ENCODE peak calls at places on chromosomes 12 and 14, in seven cellular contexts. One of them, this sample, is unnamed.

GRCh38 chr14:71855399-71856036 is 76.7 kb upstream of the RGS6 start:
- DNase-seq in heart left ventricle: peak; percentile 68
- DNase-seq in effector CD4-positive, alpha-beta T cell: peak; percentile 19
- DNase-seq in HCEC 1CT: peak; percentile 45
- DNase-seq in caudate nucleus: no peak
- DNase-seq in testis: peak; percentile 88
- DNase-seq in hypothalamus: no peak
- DNase-seq in this sample: peak; percentile 28

GRCh38 chr14:87161502-87161901 is 831.5 kb downstream of the GALC start:
- DNase-seq in heart left ventricle: no peak
- DNase-seq in HCEC 1CT: no peak
- DNase-seq in caudate nucleus: no peak
- DNase-seq in effector CD4-positive, alpha-beta T cell: no peak
- DNase-seq in hypothalamus: no peak
- DNase-seq in testis: no peak
- DNase-seq in this sample: no peak

GRCh38 chr14:31566456-31566855 is 5.3 kb downstream of the NUBPL start:
- DNase-seq in effector CD4-positive, alpha-beta T cell: no peak
- DNase-seq in heart left ventricle: no peak
- DNase-seq in HCEC 1CT: peak; percentile 9
- DNase-seq in hypothalamus: no peak
- DNase-seq in caudate nucleus: no peak
- DNase-seq in testis: no peak
- DNase-seq in this sample: no peak

GRCh38 chr12:116443706-116444589 is 115.2 kb upstream of the MAP1LC3B2 start:
- DNase-seq in testis: no peak
- DNase-seq in heart left ventricle: peak; percentile 16
- DNase-seq in caudate nucleus: no peak
- DNase-seq in hypothalamus: no peak
- DNase-seq in HCEC 1CT: no peak
- DNase-seq in effector CD4-positive, alpha-beta T cell: no peak
- DNase-seq in this sample: no peak

GRCh38 chr12:84911331-84912190 is 1.0 kb downstream of the SLC6A15 start:
- DNase-seq in hypothalamus: peak; percentile 51
- DNase-seq in HCEC 1CT: peak; percentile 87
- DNase-seq in testis: peak; percentile 88
- DNase-seq in heart left ventricle: no peak
- DNase-seq in effector CD4-positive, alpha-beta T cell: no peak
- DNase-seq in caudate nucleus: peak; percentile 54
- DNase-seq in this sample: no peak

GRCh38 chr12:124961055-124961454 is 27.9 kb downstream of the DHX37 start:
- DNase-seq in caudate nucleus: no peak
- DNase-seq in HCEC 1CT: no peak
- DNase-seq in hypothalamus: no peak
- DNase-seq in effector CD4-positive, alpha-beta T cell: no peak
- DNase-seq in testis: no peak
- DNase-seq in heart left ventricle: no peak
- DNase-seq in this sample: no peak

GRCh38 chr12:110816248-110816647 is 30.5 kb upstream of the CCDC63 start:
- DNase-seq in HCEC 1CT: no peak
- DNase-seq in effector CD4-positive, alpha-beta T cell: no peak
- DNase-seq in testis: no peak
- DNase-seq in caudate nucleus: no peak
- DNase-seq in heart left ventricle: no peak
- DNase-seq in hypothalamus: no peak
- DNase-seq in this sample: no peak

GRCh38 chr14:93090826-93091583 is 24.7 kb downstream of the ITPK1 start:
- DNase-seq in effector CD4-positive, alpha-beta T cell: no peak
- DNase-seq in caudate nucleus: no peak
- DNase-seq in testis: peak; percentile 46
- DNase-seq in hypothalamus: peak; percentile 25
- DNase-seq in HCEC 1CT: no peak
- DNase-seq in heart left ventricle: peak; percentile 72
- DNase-seq in this sample: no peak

GRCh38 chr14:100612879-100613455 is 25.8 kb upstream of the BEGAIN start:
- DNase-seq in testis: no peak
- DNase-seq in hypothalamus: no peak
- DNase-seq in heart left ventricle: peak; percentile 2
- DNase-seq in effector CD4-positive, alpha-beta T cell: no peak
- DNase-seq in caudate nucleus: no peak
- DNase-seq in HCEC 1CT: no peak
- DNase-seq in this sample: no peak

GRCh38 chr12:75135021-75135420 is 74.6 kb downstream of the KCNC2 start:
- DNase-seq in effector CD4-positive, alpha-beta T cell: no peak
- DNase-seq in caudate nucleus: no peak
- DNase-seq in heart left ventricle: no peak
- DNase-seq in HCEC 1CT: no peak
- DNase-seq in hypothalamus: no peak
- DNase-seq in testis: no peak
- DNase-seq in this sample: no peak

GRCh38 chr12:31722580-31722979 is 6.2 kb downstream of the AMN1 start:
- DNase-seq in heart left ventricle: no peak
- DNase-seq in effector CD4-positive, alpha-beta T cell: no peak
- DNase-seq in testis: no peak
- DNase-seq in hypothalamus: no peak
- DNase-seq in HCEC 1CT: no peak
- DNase-seq in caudate nucleus: no peak
- DNase-seq in this sample: no peak

GRCh38 chr12:120481022-120481767 is 11.6 kb upstream of the SRSF9 start:
- DNase-seq in caudate nucleus: no peak
- DNase-seq in heart left ventricle: no peak
- DNase-seq in HCEC 1CT: no peak
- DNase-seq in hypothalamus: no peak
- DNase-seq in testis: no peak
- DNase-seq in effector CD4-positive, alpha-beta T cell: no peak
- DNase-seq in this sample: no peak

GRCh38 chr12:47882796-47883546 is 21.8 kb downstream of the VDR start:
- DNase-seq in hypothalamus: no peak
- DNase-seq in heart left ventricle: peak; percentile 34
- DNase-seq in effector CD4-positive, alpha-beta T cell: no peak
- DNase-seq in caudate nucleus: no peak
- DNase-seq in HCEC 1CT: no peak
- DNase-seq in testis: peak; percentile 58
- DNase-seq in this sample: no peak

GRCh38 chr12:32214723-32215122 is 108.1 kb downstream of the BICD1 start:
- DNase-seq in hypothalamus: no peak
- DNase-seq in heart left ventricle: no peak
- DNase-seq in testis: no peak
- DNase-seq in caudate nucleus: no peak
- DNase-seq in effector CD4-positive, alpha-beta T cell: no peak
- DNase-seq in HCEC 1CT: no peak
- DNase-seq in this sample: no peak

GRCh38 chr12:32450363-32450762 is 51.0 kb downstream of the FGD4 start:
- DNase-seq in heart left ventricle: no peak
- DNase-seq in hypothalamus: no peak
- DNase-seq in HCEC 1CT: no peak
- DNase-seq in caudate nucleus: no peak
- DNase-seq in testis: no peak
- DNase-seq in effector CD4-positive, alpha-beta T cell: no peak
- DNase-seq in this sample: no peak

GRCh38 chr12:122336015-122336946 is 70.0 kb upstream of the VPS33A start:
- DNase-seq in HCEC 1CT: peak; percentile 22
- DNase-seq in heart left ventricle: no peak
- DNase-seq in effector CD4-positive, alpha-beta T cell: peak; percentile 33
- DNase-seq in testis: no peak
- DNase-seq in hypothalamus: no peak
- DNase-seq in caudate nucleus: no peak
- DNase-seq in this sample: peak; percentile 31

GRCh38 chr14:62759796-62760195 is 285.5 kb downstream of the KCNH5 start:
- DNase-seq in HCEC 1CT: no peak
- DNase-seq in caudate nucleus: no peak
- DNase-seq in testis: no peak
- DNase-seq in effector CD4-positive, alpha-beta T cell: no peak
- DNase-seq in heart left ventricle: no peak
- DNase-seq in hypothalamus: no peak
- DNase-seq in this sample: no peak

GRCh38 chr14:55964081-55964480 is 154.1 kb upstream of the PELI2 start:
- DNase-seq in HCEC 1CT: no peak
- DNase-seq in hypothalamus: no peak
- DNase-seq in testis: no peak
- DNase-seq in heart left ventricle: no peak
- DNase-seq in effector CD4-positive, alpha-beta T cell: no peak
- DNase-seq in caudate nucleus: no peak
- DNase-seq in this sample: no peak

GRCh38 chr12:42325326-42325775 is 543 bp downstream of the ZCRB1 start:
- DNase-seq in testis: no peak
- DNase-seq in effector CD4-positive, alpha-beta T cell: no peak
- DNase-seq in caudate nucleus: no peak
- DNase-seq in hypothalamus: no peak
- DNase-seq in heart left ventricle: no peak
- DNase-seq in HCEC 1CT: no peak
- DNase-seq in this sample: no peak

GRCh38 chr14:30129795-30130194 is 202.1 kb upstream of the PRKD1 start:
- DNase-seq in heart left ventricle: no peak
- DNase-seq in caudate nucleus: no peak
- DNase-seq in effector CD4-positive, alpha-beta T cell: no peak
- DNase-seq in testis: no peak
- DNase-seq in HCEC 1CT: no peak
- DNase-seq in hypothalamus: no peak
- DNase-seq in this sample: no peak

GRCh38 chr12:130115646-130116045 is 46.6 kb upstream of the FZD10 start:
- DNase-seq in effector CD4-positive, alpha-beta T cell: no peak
- DNase-seq in testis: no peak
- DNase-seq in heart left ventricle: no peak
- DNase-seq in caudate nucleus: no peak
- DNase-seq in hypothalamus: no peak
- DNase-seq in HCEC 1CT: no peak
- DNase-seq in this sample: no peak

GRCh38 chr12:121649403-121649802 is 20.1 kb downstream of the MORN3 start:
- DNase-seq in HCEC 1CT: no peak
- DNase-seq in heart left ventricle: no peak
- DNase-seq in hypothalamus: no peak
- DNase-seq in testis: no peak
- DNase-seq in effector CD4-positive, alpha-beta T cell: no peak
- DNase-seq in caudate nucleus: no peak
- DNase-seq in this sample: no peak